ENCODE peak calls at places on chromosomes 7 and 10, in ten cellular contexts. One of them, this sample, is unnamed.
A peak's percentile ranks its signal among the peaks of the same experiment; 100 is the strongest.

GRCh38 chr10:121405096-121405495 is 193.1 kb downstream of the FGFR2 start:
- DNase-seq in AG04450: no peak
- DNase-seq in HuH-7.5: no peak
- DNase-seq in heart right ventricle: no peak
- DNase-seq in D721Med: no peak
- DNase-seq in astrocyte of the spinal cord: no peak
- DNase-seq in activated CD8-positive, alpha-beta memory T cell treated with anti-CD3 and anti-CD28 coated beads for 48 hours: no peak
- DNase-seq in A549: no peak
- DNase-seq in HFFc6: no peak
- DNase-seq in ureter: no peak
- DNase-seq in this sample: no peak

GRCh38 chr7:128701062-128701785 is 29.1 kb downstream of the GARIN1A start:
- DNase-seq in activated CD8-positive, alpha-beta memory T cell treated with anti-CD3 and anti-CD28 coated beads for 48 hours: no peak
- DNase-seq in ureter: no peak
- DNase-seq in AG04450: no peak
- DNase-seq in D721Med: no peak
- DNase-seq in astrocyte of the spinal cord: no peak
- DNase-seq in HuH-7.5: no peak
- DNase-seq in HFFc6: no peak
- DNase-seq in heart right ventricle: no peak
- DNase-seq in A549: no peak
- DNase-seq in this sample: no peak

GRCh38 chr10:108238261-108238660 is 1073.8 kb upstream of the SORCS1 start:
- DNase-seq in ureter: no peak
- DNase-seq in activated CD8-positive, alpha-beta memory T cell treated with anti-CD3 and anti-CD28 coated beads for 48 hours: no peak
- DNase-seq in AG04450: no peak
- DNase-seq in astrocyte of the spinal cord: no peak
- DNase-seq in HFFc6: no peak
- DNase-seq in heart right ventricle: no peak
- DNase-seq in A549: no peak
- DNase-seq in D721Med: no peak
- DNase-seq in HuH-7.5: no peak
- DNase-seq in this sample: no peak

GRCh38 chr7:146208484-146208883 is 91.9 kb downstream of the CNTNAP2 start:
- DNase-seq in HFFc6: no peak
- DNase-seq in activated CD8-positive, alpha-beta memory T cell treated with anti-CD3 and anti-CD28 coated beads for 48 hours: no peak
- DNase-seq in D721Med: no peak
- DNase-seq in astrocyte of the spinal cord: no peak
- DNase-seq in AG04450: no peak
- DNase-seq in ureter: no peak
- DNase-seq in heart right ventricle: no peak
- DNase-seq in HuH-7.5: no peak
- DNase-seq in A549: no peak
- DNase-seq in this sample: no peak

GRCh38 chr7:25663877-25664276 is 435.6 kb upstream of the NPVF start:
- DNase-seq in AG04450: no peak
- DNase-seq in ureter: no peak
- DNase-seq in HFFc6: no peak
- DNase-seq in heart right ventricle: no peak
- DNase-seq in D721Med: no peak
- DNase-seq in HuH-7.5: no peak
- DNase-seq in A549: no peak
- DNase-seq in astrocyte of the spinal cord: no peak
- DNase-seq in activated CD8-positive, alpha-beta memory T cell treated with anti-CD3 and anti-CD28 coated beads for 48 hours: no peak
- DNase-seq in this sample: no peak

GRCh38 chr10:103783686-103784085 is 71.7 kb downstream of the SH3PXD2A start:
- DNase-seq in heart right ventricle: no peak
- DNase-seq in HuH-7.5: no peak
- DNase-seq in astrocyte of the spinal cord: no peak
- DNase-seq in HFFc6: no peak
- DNase-seq in activated CD8-positive, alpha-beta memory T cell treated with anti-CD3 and anti-CD28 coated beads for 48 hours: no peak
- DNase-seq in A549: no peak
- DNase-seq in AG04450: no peak
- DNase-seq in D721Med: no peak
- DNase-seq in ureter: no peak
- DNase-seq in this sample: no peak

GRCh38 chr10:49781247-49781646 is 19.1 kb upstream of the OGDHL start:
- DNase-seq in AG04450: no peak
- DNase-seq in D721Med: no peak
- DNase-seq in ureter: no peak
- DNase-seq in activated CD8-positive, alpha-beta memory T cell treated with anti-CD3 and anti-CD28 coated beads for 48 hours: no peak
- DNase-seq in HFFc6: peak; percentile 56
- DNase-seq in heart right ventricle: no peak
- DNase-seq in astrocyte of the spinal cord: peak; percentile 15
- DNase-seq in A549: no peak
- DNase-seq in HuH-7.5: no peak
- DNase-seq in this sample: no peak

GRCh38 chr7:98051118-98051744 is 55.4 kb upstream of the LMTK2 start:
- DNase-seq in A549: no peak
- DNase-seq in HFFc6: no peak
- DNase-seq in activated CD8-positive, alpha-beta memory T cell treated with anti-CD3 and anti-CD28 coated beads for 48 hours: peak; percentile 25
- DNase-seq in AG04450: no peak
- DNase-seq in ureter: no peak
- DNase-seq in HuH-7.5: no peak
- DNase-seq in heart right ventricle: no peak
- DNase-seq in astrocyte of the spinal cord: no peak
- DNase-seq in D721Med: no peak
- DNase-seq in this sample: no peak

GRCh38 chr10:117374506-117375359 is 507 bp downstream of the PDZD8 start:
- DNase-seq in A549: peak; percentile 29
- DNase-seq in activated CD8-positive, alpha-beta memory T cell treated with anti-CD3 and anti-CD28 coated beads for 48 hours: peak; percentile 23
- DNase-seq in heart right ventricle: peak; percentile 34
- DNase-seq in HuH-7.5: peak; percentile 20
- DNase-seq in ureter: peak; percentile 51
- DNase-seq in D721Med: no peak
- DNase-seq in HFFc6: peak; percentile 1
- DNase-seq in astrocyte of the spinal cord: peak; percentile 44
- DNase-seq in AG04450: no peak
- DNase-seq in this sample: peak; percentile 36

GRCh38 chr10:110758898-110759297 is 112.8 kb upstream of the PDCD4 start:
- DNase-seq in HuH-7.5: no peak
- DNase-seq in D721Med: no peak
- DNase-seq in activated CD8-positive, alpha-beta memory T cell treated with anti-CD3 and anti-CD28 coated beads for 48 hours: no peak
- DNase-seq in AG04450: no peak
- DNase-seq in heart right ventricle: no peak
- DNase-seq in A549: no peak
- DNase-seq in HFFc6: peak; percentile 43
- DNase-seq in ureter: no peak
- DNase-seq in astrocyte of the spinal cord: peak; percentile 79
- DNase-seq in this sample: no peak

GRCh38 chr10:122044045-122044661 is 55.2 kb downstream of the TACC2 start:
- DNase-seq in heart right ventricle: no peak
- DNase-seq in HFFc6: no peak
- DNase-seq in A549: no peak
- DNase-seq in AG04450: no peak
- DNase-seq in ureter: peak; percentile 64
- DNase-seq in HuH-7.5: peak; percentile 38
- DNase-seq in D721Med: no peak
- DNase-seq in activated CD8-positive, alpha-beta memory T cell treated with anti-CD3 and anti-CD28 coated beads for 48 hours: no peak
- DNase-seq in astrocyte of the spinal cord: peak; percentile 35
- DNase-seq in this sample: no peak

GRCh38 chr10:132848951-132849545 is 63.1 kb upstream of the NKX6-2 start:
- DNase-seq in HFFc6: no peak
- DNase-seq in HuH-7.5: no peak
- DNase-seq in AG04450: no peak
- DNase-seq in heart right ventricle: no peak
- DNase-seq in D721Med: no peak
- DNase-seq in activated CD8-positive, alpha-beta memory T cell treated with anti-CD3 and anti-CD28 coated beads for 48 hours: no peak
- DNase-seq in astrocyte of the spinal cord: no peak
- DNase-seq in ureter: peak; percentile 35
- DNase-seq in A549: no peak
- DNase-seq in this sample: no peak

GRCh38 chr10:43225004-43225786 is 41.7 kb downstream of the RASGEF1A start:
- DNase-seq in HuH-7.5: no peak
- DNase-seq in astrocyte of the spinal cord: no peak
- DNase-seq in ureter: peak; percentile 9
- DNase-seq in HFFc6: no peak
- DNase-seq in A549: no peak
- DNase-seq in D721Med: no peak
- DNase-seq in heart right ventricle: no peak
- DNase-seq in AG04450: no peak
- DNase-seq in activated CD8-positive, alpha-beta memory T cell treated with anti-CD3 and anti-CD28 coated beads for 48 hours: no peak
- DNase-seq in this sample: no peak

GRCh38 chr7:3695602-3696001 is 394.6 kb downstream of the SDK1 start:
- DNase-seq in D721Med: no peak
- DNase-seq in A549: no peak
- DNase-seq in activated CD8-positive, alpha-beta memory T cell treated with anti-CD3 and anti-CD28 coated beads for 48 hours: no peak
- DNase-seq in HuH-7.5: no peak
- DNase-seq in HFFc6: no peak
- DNase-seq in AG04450: no peak
- DNase-seq in astrocyte of the spinal cord: no peak
- DNase-seq in heart right ventricle: no peak
- DNase-seq in ureter: no peak
- DNase-seq in this sample: no peak

GRCh38 chr10:35259769-35260397 is 76.4 kb upstream of the CCNY start:
- DNase-seq in D721Med: no peak
- DNase-seq in A549: peak; percentile 58
- DNase-seq in heart right ventricle: no peak
- DNase-seq in HFFc6: peak; percentile 95
- DNase-seq in activated CD8-positive, alpha-beta memory T cell treated with anti-CD3 and anti-CD28 coated beads for 48 hours: no peak
- DNase-seq in ureter: no peak
- DNase-seq in AG04450: peak; percentile 87
- DNase-seq in astrocyte of the spinal cord: peak; percentile 93
- DNase-seq in HuH-7.5: no peak
- DNase-seq in this sample: no peak

GRCh38 chr10:77043364-77043763 is 594.2 kb downstream of the KCNMA1 start:
- DNase-seq in A549: no peak
- DNase-seq in astrocyte of the spinal cord: no peak
- DNase-seq in D721Med: no peak
- DNase-seq in activated CD8-positive, alpha-beta memory T cell treated with anti-CD3 and anti-CD28 coated beads for 48 hours: no peak
- DNase-seq in HuH-7.5: no peak
- DNase-seq in heart right ventricle: no peak
- DNase-seq in HFFc6: peak; percentile 17
- DNase-seq in AG04450: no peak
- DNase-seq in ureter: no peak
- DNase-seq in this sample: no peak

GRCh38 chr7:425794-426188 is 93.9 kb downstream of the PDGFA start:
- DNase-seq in heart right ventricle: no peak
- DNase-seq in D721Med: no peak
- DNase-seq in astrocyte of the spinal cord: no peak
- DNase-seq in ureter: no peak
- DNase-seq in AG04450: no peak
- DNase-seq in A549: no peak
- DNase-seq in HFFc6: no peak
- DNase-seq in activated CD8-positive, alpha-beta memory T cell treated with anti-CD3 and anti-CD28 coated beads for 48 hours: no peak
- DNase-seq in HuH-7.5: no peak
- DNase-seq in this sample: no peak

GRCh38 chr7:93461350-93461749 is 113.2 kb downstream of the CALCR start:
- DNase-seq in ureter: no peak
- DNase-seq in HFFc6: no peak
- DNase-seq in HuH-7.5: no peak
- DNase-seq in activated CD8-positive, alpha-beta memory T cell treated with anti-CD3 and anti-CD28 coated beads for 48 hours: no peak
- DNase-seq in D721Med: no peak
- DNase-seq in A549: no peak
- DNase-seq in heart right ventricle: no peak
- DNase-seq in AG04450: no peak
- DNase-seq in astrocyte of the spinal cord: no peak
- DNase-seq in this sample: no peak

GRCh38 chr7:10939237-10939910 is 34.3 kb upstream of the PHF14 start:
- DNase-seq in HFFc6: no peak
- DNase-seq in heart right ventricle: no peak
- DNase-seq in A549: peak; percentile 10
- DNase-seq in astrocyte of the spinal cord: no peak
- DNase-seq in HuH-7.5: peak; percentile 15
- DNase-seq in AG04450: no peak
- DNase-seq in activated CD8-positive, alpha-beta memory T cell treated with anti-CD3 and anti-CD28 coated beads for 48 hours: no peak
- DNase-seq in D721Med: no peak
- DNase-seq in ureter: no peak
- DNase-seq in this sample: no peak

GRCh38 chr7:140674899-140675701 is 2.4 kb downstream of the ADCK2 start:
- DNase-seq in AG04450: no peak
- DNase-seq in D721Med: no peak
- DNase-seq in heart right ventricle: no peak
- DNase-seq in ureter: no peak
- DNase-seq in activated CD8-positive, alpha-beta memory T cell treated with anti-CD3 and anti-CD28 coated beads for 48 hours: no peak
- DNase-seq in astrocyte of the spinal cord: peak; percentile 41
- DNase-seq in HuH-7.5: peak; percentile 79
- DNase-seq in A549: peak; percentile 49
- DNase-seq in HFFc6: peak; percentile 50
- DNase-seq in this sample: peak; percentile 44

GRCh38 chr7:151560243-151560642 is 40.5 kb upstream of the RHEB start:
- DNase-seq in ureter: no peak
- DNase-seq in HuH-7.5: no peak
- DNase-seq in astrocyte of the spinal cord: no peak
- DNase-seq in heart right ventricle: no peak
- DNase-seq in D721Med: no peak
- DNase-seq in activated CD8-positive, alpha-beta memory T cell treated with anti-CD3 and anti-CD28 coated beads for 48 hours: no peak
- DNase-seq in AG04450: no peak
- DNase-seq in A549: no peak
- DNase-seq in HFFc6: no peak
- DNase-seq in this sample: no peak

GRCh38 chr7:128922496-128923410 is 12.2 kb upstream of the KCP start:
- DNase-seq in D721Med: no peak
- DNase-seq in A549: no peak
- DNase-seq in ureter: no peak
- DNase-seq in HFFc6: no peak
- DNase-seq in HuH-7.5: no peak
- DNase-seq in heart right ventricle: no peak
- DNase-seq in AG04450: no peak
- DNase-seq in activated CD8-positive, alpha-beta memory T cell treated with anti-CD3 and anti-CD28 coated beads for 48 hours: no peak
- DNase-seq in astrocyte of the spinal cord: no peak
- DNase-seq in this sample: no peak

GRCh38 chr7:150845471-150845870 is 6.8 kb upstream of the AOC1 start:
- DNase-seq in HuH-7.5: no peak
- DNase-seq in activated CD8-positive, alpha-beta memory T cell treated with anti-CD3 and anti-CD28 coated beads for 48 hours: no peak
- DNase-seq in D721Med: no peak
- DNase-seq in HFFc6: no peak
- DNase-seq in AG04450: no peak
- DNase-seq in A549: no peak
- DNase-seq in heart right ventricle: peak; percentile 61
- DNase-seq in ureter: no peak
- DNase-seq in astrocyte of the spinal cord: no peak
- DNase-seq in this sample: no peak

GRCh38 chr10:78820007-78820362 is 248.8 kb upstream of the ZMIZ1 start:
- DNase-seq in activated CD8-positive, alpha-beta memory T cell treated with anti-CD3 and anti-CD28 coated beads for 48 hours: no peak
- DNase-seq in astrocyte of the spinal cord: no peak
- DNase-seq in HuH-7.5: no peak
- DNase-seq in ureter: no peak
- DNase-seq in HFFc6: no peak
- DNase-seq in heart right ventricle: no peak
- DNase-seq in A549: no peak
- DNase-seq in D721Med: no peak
- DNase-seq in AG04450: no peak
- DNase-seq in this sample: no peak

GRCh38 chr10:42149027-42149700 is 489.2 kb downstream of the ZNF33B start:
- DNase-seq in astrocyte of the spinal cord: no peak
- DNase-seq in activated CD8-positive, alpha-beta memory T cell treated with anti-CD3 and anti-CD28 coated beads for 48 hours: no peak
- DNase-seq in A549: no peak
- DNase-seq in AG04450: no peak
- DNase-seq in HFFc6: no peak
- DNase-seq in heart right ventricle: peak; percentile 23
- DNase-seq in ureter: no peak
- DNase-seq in HuH-7.5: no peak
- DNase-seq in D721Med: no peak
- DNase-seq in this sample: peak; percentile 7

GRCh38 chr7:141649865-141650499 is 52.0 kb downstream of the DENND11 start:
- DNase-seq in HuH-7.5: peak; percentile 43
- DNase-seq in AG04450: peak; percentile 66
- DNase-seq in heart right ventricle: no peak
- DNase-seq in A549: peak; percentile 58
- DNase-seq in ureter: peak; percentile 83
- DNase-seq in D721Med: peak; percentile 47
- DNase-seq in activated CD8-positive, alpha-beta memory T cell treated with anti-CD3 and anti-CD28 coated beads for 48 hours: no peak
- DNase-seq in astrocyte of the spinal cord: peak; percentile 93
- DNase-seq in HFFc6: peak; percentile 93
- DNase-seq in this sample: peak; percentile 76

This sample was measured in thyroid gland.